ENCODE peak calls at places on chromosomes 11 and 22, in ten cellular contexts. J is WERI-Rb-1, R is GM20000, D is left ventricle myocardium inferior, A is heart right ventricle, V is fibroblast of mammary gland, U is bronchial epithelial cell, K is brain microvascular endothelial cell, G is AG09309, C is activated B cell treated with CpG ODN at 0.5 μM for 24 hours. Q is an unnamed sample.

GRCh38 chr11:834371-835316 is 1.9 kb downstream of the CD151 start:
- DNase-seq in U (peak), K (no peak), C (no peak), G (no peak), D (peak), V (peak), J (no peak), R (no peak), A (peak), Q (no peak)

GRCh38 chr22:19645391-19645790 is 68.9 kb upstream of the SEPTIN5 start:
- DNase-seq in D (no peak), K (no peak), G (no peak), R (no peak), C (no peak), U (no peak), V (no peak), A (no peak), J (no peak), Q (no peak)

GRCh38 chr22:43007519-43008102 is 7.3 kb downstream of the PACSIN2 start:
- DNase-seq in V (peak), U (no peak), D (no peak), A (no peak), G (no peak), J (no peak), C (no peak), R (no peak), K (peak), Q (no peak)

GRCh38 chr11:844693-845644 is 2.3 kb downstream of the TSPAN4 start:
- DNase-seq in K (no peak), R (peak), A (peak), U (no peak), D (peak), V (peak), C (no peak), J (peak), G (peak), Q (no peak)

GRCh38 chr11:70713988-70714665 is 315.8 kb downstream of the CTTN start:
- DNase-seq in K (no peak), C (no peak), R (no peak), V (no peak), D (no peak), G (no peak), U (no peak), J (no peak), A (no peak), Q (no peak)

GRCh38 chr11:94546886-94547285 is 3.2 kb downstream of the FUT4 start:
- DNase-seq in A (no peak), U (peak), J (no peak), D (no peak), R (no peak), G (no peak), C (no peak), V (no peak), K (no peak), Q (no peak)

GRCh38 chr11:57458060-57458409 is 2.3 kb upstream of the RTN4RL2 start:
- DNase-seq in U (no peak), C (no peak), J (no peak), D (no peak), G (no peak), V (no peak), A (no peak), K (no peak), R (no peak), Q (no peak)

GRCh38 chr11:59207988-59208432 is 4.7 kb downstream of the MPEG1 start:
- DNase-seq in A (no peak), C (no peak), K (peak), G (peak), V (peak), J (no peak), U (peak), D (no peak), R (peak), Q (no peak)

GRCh38 chr11:34174411-34175041 is 69.1 kb downstream of the NAT10 start:
- DNase-seq in U (peak), R (peak), D (peak), G (no peak), A (peak), K (peak), C (peak), V (peak), J (peak), Q (no peak)

GRCh38 chr11:41675205-41675604 is 215.8 kb upstream of the LRRC4C start:
- DNase-seq in K (no peak), G (no peak), U (no peak), R (no peak), D (no peak), C (no peak), V (no peak), A (no peak), J (no peak), Q (no peak)

GRCh38 chr22:37501610-37502341 is 15.6 kb upstream of the MFNG start:
- DNase-seq in U (no peak), D (peak), G (peak), R (no peak), A (peak), K (peak), V (peak), J (peak), C (no peak), Q (peak)

GRCh38 chr22:44085743-44086741 is 61.9 kb downstream of the PARVB start:
- DNase-seq in V (peak), C (peak), R (peak), G (no peak), U (peak), K (peak), D (peak), J (peak), A (peak), Q (peak)

GRCh38 chr11:6660712-6661111 is 5.1 kb upstream of the DCHS1 start:
- DNase-seq in A (no peak), U (no peak), J (no peak), K (no peak), V (no peak), G (no peak), R (peak), D (no peak), C (no peak), Q (no peak)

GRCh38 chr11:60389279-60389910 is 6.9 kb upstream of the MS4A14 start:
- DNase-seq in G (no peak), R (peak), V (no peak), C (no peak), A (no peak), J (no peak), D (no peak), U (no peak), K (no peak), Q (no peak)

GRCh38 chr11:123434262-123434661 is 4.2 kb downstream of the GRAMD1B start:
- DNase-seq in A (no peak), U (no peak), J (peak), V (peak), D (no peak), R (peak), G (no peak), C (no peak), K (no peak), Q (no peak)

GRCh38 chr11:111446404-111447152 is 65.6 kb downstream of the BTG4 start:
- DNase-seq in R (peak), J (peak), K (peak), U (peak), D (peak), V (peak), C (peak), A (peak), G (peak), Q (peak)

GRCh38 chr11:20399498-20399897 is 12.0 kb downstream of the PRMT3 start:
- DNase-seq in J (no peak), K (no peak), V (no peak), R (no peak), U (no peak), C (no peak), D (no peak), A (no peak), G (no peak), Q (no peak)

GRCh38 chr11:130383363-130384168 is 44.8 kb downstream of the ADAMTS8 start:
- DNase-seq in V (peak), J (peak), K (peak), D (no peak), C (no peak), G (peak), R (no peak), U (peak), A (no peak), Q (no peak)

GRCh38 chr11:61123775-61124571 is 21.7 kb downstream of the CD5 start:
- DNase-seq in G (no peak), A (no peak), U (no peak), V (no peak), C (no peak), K (no peak), R (no peak), D (no peak), J (no peak), Q (no peak)

GRCh38 chr11:33735426-33736147 is 636 bp downstream of the CD59 start:
- DNase-seq in U (no peak), K (no peak), D (peak), V (no peak), G (no peak), J (peak), R (peak), A (peak), C (peak), Q (no peak)

GRCh38 chr11:64684357-64684756 is 38.6 kb downstream of the NRXN2 start:
- DNase-seq in K (no peak), A (no peak), R (no peak), J (no peak), V (no peak), C (no peak), D (no peak), U (peak), G (no peak), Q (no peak)

GRCh38 chr22:46754110-46754799 is 8.2 kb upstream of the TBC1D22A start:
- DNase-seq in J (no peak), V (peak), C (no peak), G (peak), A (peak), R (peak), K (peak), D (peak), U (peak), Q (no peak)

GRCh38 chr22:26577081-26577480 is 12.9 kb downstream of the TPST2 start:
- DNase-seq in V (no peak), R (no peak), U (no peak), J (no peak), A (no peak), C (no peak), D (no peak), K (no peak), G (no peak), Q (no peak)
- TF ChIP-seq CTCF in V (no peak), R (no peak), U (no peak), J (no peak), A (no peak), C (no peak), D (no peak), K (no peak), G (no peak), Q (no peak)

GRCh38 chr22:25027052-25027525 is 74.6 kb downstream of the KIAA1671 start:
- DNase-seq in J (no peak), G (no peak), A (no peak), C (no peak), R (no peak), K (no peak), D (no peak), U (no peak), V (no peak), Q (no peak)

GRCh38 chr22:25027552-25027951 is 75.0 kb downstream of the KIAA1671 start:
- DNase-seq in D (no peak), A (no peak), V (no peak), J (no peak), R (no peak), G (no peak), C (no peak), K (no peak), U (peak), Q (no peak)

GRCh38 chr22:25029181-25029580 is 76.7 kb downstream of the KIAA1671 start:
- DNase-seq in K (no peak), V (no peak), A (no peak), J (no peak), C (no peak), D (no peak), R (no peak), G (no peak), U (no peak), Q (no peak)

GRCh38 chr22:25028841-25029141 is 76.3 kb downstream of the KIAA1671 start:
- DNase-seq in G (no peak), A (no peak), J (no peak), V (no peak), D (no peak), R (no peak), C (no peak), U (no peak), K (no peak), Q (no peak)

DNA sequence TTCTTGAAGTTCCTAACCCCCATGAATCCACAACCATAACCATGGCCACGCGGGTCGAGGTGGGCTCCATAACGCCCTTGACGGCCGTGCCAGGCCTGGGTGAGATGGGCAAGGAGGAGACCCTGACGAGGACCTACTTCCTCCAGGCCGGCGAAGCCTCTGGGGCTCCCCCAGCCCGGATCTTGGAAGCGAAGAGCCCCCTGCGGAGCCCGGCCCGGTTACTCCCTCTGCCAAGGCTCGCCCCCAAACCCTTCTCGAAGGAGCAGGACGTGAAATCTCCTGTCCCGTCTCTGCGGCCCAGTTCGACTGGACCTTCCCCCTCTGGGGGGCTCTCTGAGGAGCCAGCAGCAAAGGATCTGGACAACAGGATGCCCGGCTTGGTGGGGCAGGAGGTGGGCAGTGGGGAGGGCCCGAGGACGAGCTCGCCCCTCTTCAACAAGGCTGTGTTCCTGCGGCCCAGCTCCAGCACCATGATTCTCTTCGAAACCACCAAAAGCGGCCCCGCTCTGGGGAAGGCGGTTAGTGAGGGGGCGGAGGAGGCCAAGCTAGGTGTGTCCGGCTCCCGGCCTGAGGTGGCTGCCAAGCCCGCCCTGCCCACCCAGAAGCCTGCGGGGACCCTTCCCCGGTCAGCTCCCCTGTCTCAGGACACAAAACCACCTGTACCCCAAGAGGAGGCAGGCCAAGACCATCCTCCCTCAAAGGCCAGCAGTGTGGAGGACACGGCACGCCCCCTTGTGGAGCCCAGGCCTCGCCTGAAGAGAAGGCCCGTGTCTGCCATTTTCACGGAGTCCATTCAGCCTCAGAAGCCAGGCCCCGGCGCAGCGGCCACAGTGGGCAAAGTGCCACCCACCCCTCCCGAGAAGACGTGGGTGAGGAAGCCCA is 75.7 kb downstream of the KIAA1671 start:
- DNase-seq in V (no peak), C (no peak), U (no peak), J (peak), K (peak), A (peak), G (no peak), D (peak), R (no peak), Q (no peak)
- TF ChIP-seq CTCF in V (peak), C (no peak), U (peak), J (peak), K (peak), A (peak), G (no peak), D (peak), R (peak), Q (peak)

GRCh38 chr11:44108260-44108659 is 12.8 kb downstream of the EXT2 start:
- DNase-seq in U (no peak), J (no peak), G (no peak), A (no peak), D (no peak), R (no peak), V (no peak), C (no peak), K (no peak), Q (no peak)

GRCh38 chr11:44101098-44101497 is 5.6 kb downstream of the EXT2 start:
- DNase-seq in V (no peak), K (no peak), A (no peak), J (no peak), R (no peak), U (no peak), D (no peak), G (no peak), C (no peak), Q (no peak)

GRCh38 chr11:44110231-44110679 is 14.8 kb downstream of the EXT2 start:
- DNase-seq in V (peak), D (peak), J (peak), A (peak), C (peak), R (peak), U (peak), G (no peak), K (peak), Q (no peak)

DNA sequence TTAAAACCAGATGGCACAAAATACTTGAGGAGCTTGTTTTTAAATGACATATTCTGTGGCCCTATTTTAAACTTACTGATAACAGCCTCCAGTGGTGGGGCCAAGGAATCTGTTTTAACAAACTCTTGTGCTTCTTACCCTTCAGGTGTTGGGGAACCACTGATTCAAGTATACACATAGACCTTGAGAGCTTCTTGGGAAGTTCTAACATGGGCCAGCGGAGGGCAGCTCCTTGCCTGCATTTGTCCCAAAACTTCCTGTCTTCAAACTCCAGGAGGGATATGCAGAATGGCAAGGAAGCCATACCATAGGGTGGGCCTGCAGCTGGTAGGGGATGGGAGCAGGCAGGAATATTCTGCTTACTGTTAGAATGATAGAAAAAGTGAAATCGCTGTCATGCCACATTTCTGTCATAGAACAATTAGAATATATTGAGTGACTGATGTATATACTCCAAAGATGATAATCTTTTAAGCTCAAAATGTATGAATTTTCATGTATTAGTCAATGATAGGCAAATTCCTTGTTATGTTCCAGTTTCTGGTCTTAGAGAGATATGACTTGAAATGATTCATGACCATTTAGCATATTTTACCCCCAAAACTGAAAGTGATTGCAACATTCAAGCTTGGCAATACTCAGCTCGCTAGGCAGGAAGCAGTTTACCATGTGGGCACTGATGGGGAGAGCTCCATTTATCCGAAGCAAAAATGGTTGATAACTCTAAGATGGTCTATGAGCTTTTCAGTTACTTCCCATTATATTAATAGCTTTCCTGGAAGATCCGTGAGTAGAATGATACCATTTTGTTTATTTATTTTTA is 9.2 kb downstream of the EXT2 start:
- DNase-seq in G (no peak), U (no peak), J (no peak), A (no peak), C (no peak), K (no peak), R (no peak), D (no peak), V (no peak), Q (no peak)
- TF ChIP-seq CTCF in G (no peak), U (no peak), J (no peak), A (no peak), C (no peak), K (peak), R (no peak), D (no peak), V (peak), Q (no peak)

DNA sequence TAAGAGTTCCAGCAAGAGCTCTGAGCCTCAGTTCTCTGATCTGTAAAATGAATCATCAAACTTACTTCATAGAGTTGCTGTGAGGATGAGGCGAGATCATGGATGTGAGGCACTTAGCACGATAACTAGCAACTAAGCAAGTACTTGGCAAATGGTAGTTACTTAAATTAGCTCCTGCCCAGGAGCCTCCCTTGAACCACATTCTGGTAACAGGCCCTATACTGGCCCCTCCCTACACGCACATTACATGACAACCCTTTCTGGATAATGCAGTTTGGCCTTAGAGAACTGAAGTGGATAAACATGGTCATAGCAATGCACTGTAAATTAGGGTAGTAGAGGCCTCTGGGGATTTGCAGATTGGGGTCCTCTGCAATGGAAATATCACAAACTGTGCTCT is 187.4 kb upstream of the NARS2 start:
- DNase-seq in G (no peak), D (no peak), J (no peak), V (no peak), A (no peak), R (no peak), K (no peak), U (no peak), C (no peak), Q (no peak)
- TF ChIP-seq CTCF in G (no peak), D (no peak), J (no peak), V (no peak), A (no peak), R (no peak), K (no peak), U (no peak), C (no peak), Q (no peak)

GRCh38 chr11:134639586-134640330 is 227.7 kb upstream of the B3GAT1 start:
- DNase-seq in J (peak), K (no peak), V (no peak), R (no peak), G (no peak), A (no peak), D (no peak), C (no peak), U (peak), Q (no peak)
- TF ChIP-seq CTCF in J (no peak), K (no peak), V (no peak), R (no peak), G (no peak), A (no peak), D (no peak), C (no peak), U (no peak), Q (no peak)

GRCh38 chr11:66639066-66639813 is 737 bp downstream of the RBM4 start:
- DNase-seq in K (peak), C (no peak), R (no peak), U (peak), J (no peak), V (peak), D (no peak), A (no peak), G (peak), Q (no peak)
- TF ChIP-seq CTCF in K (no peak), C (no peak), R (no peak), U (no peak), J (no peak), V (peak), D (no peak), A (no peak), G (no peak), Q (no peak)

DNA sequence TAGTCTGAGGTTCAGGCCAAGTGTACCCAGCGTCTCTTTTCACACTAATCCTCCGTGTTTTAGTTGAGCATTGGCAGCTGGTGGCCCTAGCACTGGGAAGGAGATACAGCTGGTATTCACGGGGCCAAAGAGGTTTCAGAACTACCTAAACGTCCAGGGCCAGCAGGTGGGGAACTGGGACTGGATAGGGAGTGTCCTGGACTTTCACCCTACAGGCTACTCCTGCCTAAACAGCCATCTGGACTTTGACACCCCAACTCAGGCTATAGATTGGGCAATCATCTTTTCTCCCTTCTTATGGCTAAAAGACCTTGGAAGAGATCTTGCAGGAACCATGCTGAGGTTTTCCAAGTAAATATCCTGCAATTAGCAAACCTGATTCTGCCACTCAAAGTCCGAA is 2.8 kb downstream of the SPON1 start:
- DNase-seq in G (no peak), C (no peak), K (no peak), J (peak), R (no peak), A (no peak), V (no peak), D (no peak), U (no peak), Q (no peak)
- TF ChIP-seq CTCF in G (no peak), C (no peak), K (no peak), J (no peak), R (no peak), A (no peak), V (no peak), D (no peak), U (no peak), Q (no peak)